ENCODE peak calls at places on chromosomes 7 and 10, in six cellular contexts. One of them, this sample, is unnamed. For H3K9me3, the result is how much of the 10 kb centered on the place peaks cover.

GRCh38 chr10:78860260-78860914 is 208.4 kb upstream of the ZMIZ1 start:
- DNase-seq in stomach: no peak
- DNase-seq in tibial nerve: no peak
- DNase-seq in fibroblast of lung: no peak
- DNase-seq in sigmoid colon: no peak
- DNase-seq in Peyer's patch: no peak
- DNase-seq in this sample: no peak

GRCh38 chr7:50411333-50412028 is 38.7 kb downstream of the FIGNL1 start:
- DNase-seq in tibial nerve: no peak
- DNase-seq in Peyer's patch: no peak
- DNase-seq in stomach: no peak
- DNase-seq in sigmoid colon: no peak
- DNase-seq in fibroblast of lung: no peak
- DNase-seq in this sample: no peak

GRCh38 chr7:140176811-140177702 is at the start of gene KDM7A:
- DNase-seq in tibial nerve: peak
- DNase-seq in fibroblast of lung: peak
- DNase-seq in stomach: peak
- DNase-seq in Peyer's patch: peak
- DNase-seq in sigmoid colon: peak
- DNase-seq in this sample: peak

GRCh38 chr7:94182066-94182465 is 177.9 kb upstream of the BET1 start:
- DNase-seq in sigmoid colon: no peak
- DNase-seq in stomach: no peak
- DNase-seq in tibial nerve: no peak
- DNase-seq in fibroblast of lung: peak
- DNase-seq in Peyer's patch: no peak
- DNase-seq in this sample: no peak

GRCh38 chr7:154472332-154472731 is 420.1 kb downstream of the DPP6 start:
- DNase-seq in stomach: no peak
- DNase-seq in sigmoid colon: no peak
- DNase-seq in tibial nerve: no peak
- DNase-seq in fibroblast of lung: no peak
- DNase-seq in Peyer's patch: no peak
- DNase-seq in this sample: no peak

GRCh38 chr7:95527776-95528250 is 42.1 kb downstream of the ASB4 start:
- DNase-seq in fibroblast of lung: no peak
- DNase-seq in stomach: no peak
- DNase-seq in sigmoid colon: peak
- DNase-seq in Peyer's patch: no peak
- DNase-seq in tibial nerve: no peak
- DNase-seq in this sample: no peak

GRCh38 chr10:60043561-60043960 is 137.2 kb upstream of the CCDC6 start:
- DNase-seq in tibial nerve: no peak
- DNase-seq in Peyer's patch: no peak
- DNase-seq in sigmoid colon: no peak
- DNase-seq in stomach: no peak
- DNase-seq in fibroblast of lung: no peak
- DNase-seq in this sample: no peak

GRCh38 chr10:114526112-114526496 is 121.8 kb upstream of the AFAP1L2 start:
- DNase-seq in fibroblast of lung: peak
- DNase-seq in stomach: no peak
- DNase-seq in tibial nerve: no peak
- DNase-seq in sigmoid colon: no peak
- DNase-seq in Peyer's patch: no peak
- DNase-seq in this sample: peak

GRCh38 chr7:102122026-102122425 is 164.6 kb upstream of the SH2B2 start:
- DNase-seq in fibroblast of lung: peak
- DNase-seq in sigmoid colon: no peak
- DNase-seq in stomach: no peak
- DNase-seq in tibial nerve: no peak
- DNase-seq in Peyer's patch: no peak
- DNase-seq in this sample: peak

GRCh38 chr7:133602291-133602690 is 349.4 kb downstream of the EXOC4 start:
- DNase-seq in tibial nerve: no peak
- DNase-seq in stomach: no peak
- DNase-seq in Peyer's patch: no peak
- DNase-seq in sigmoid colon: no peak
- DNase-seq in fibroblast of lung: peak
- DNase-seq in this sample: no peak

GRCh38 chr7:106062006-106062405 is 50.1 kb downstream of the SYPL1 start:
- DNase-seq in tibial nerve: no peak
- DNase-seq in Peyer's patch: no peak
- DNase-seq in stomach: no peak
- DNase-seq in sigmoid colon: no peak
- DNase-seq in fibroblast of lung: no peak
- DNase-seq in this sample: no peak

GRCh38 chr7:12549106-12549505 is 21.4 kb upstream of the SCIN start:
- DNase-seq in stomach: no peak
- DNase-seq in Peyer's patch: no peak
- DNase-seq in fibroblast of lung: no peak
- DNase-seq in sigmoid colon: no peak
- DNase-seq in tibial nerve: no peak
- DNase-seq in this sample: no peak

GRCh38 chr7:126441745-126442144 is 811.0 kb downstream of the GRM8 start:
- DNase-seq in tibial nerve: no peak
- DNase-seq in sigmoid colon: no peak
- DNase-seq in fibroblast of lung: no peak
- DNase-seq in stomach: no peak
- DNase-seq in Peyer's patch: no peak
- DNase-seq in this sample: no peak

GRCh38 chr10:48608279-48608681 is 3.4 kb upstream of the ARHGAP22 start:
- DNase-seq in tibial nerve: no peak
- DNase-seq in Peyer's patch: peak
- DNase-seq in sigmoid colon: no peak
- DNase-seq in fibroblast of lung: peak
- DNase-seq in stomach: peak
- DNase-seq in this sample: no peak

GRCh38 chr7:46369933-46370654 is 449.0 kb upstream of the IGFBP3 start:
- DNase-seq in fibroblast of lung: peak
- DNase-seq in stomach: no peak
- DNase-seq in sigmoid colon: no peak
- DNase-seq in tibial nerve: no peak
- DNase-seq in Peyer's patch: no peak
- DNase-seq in this sample: no peak

GRCh38 chr7:138752568-138753518 is 45.0 kb upstream of the TMEM213 start:
- DNase-seq in stomach: peak
- DNase-seq in tibial nerve: peak
- DNase-seq in fibroblast of lung: no peak
- DNase-seq in Peyer's patch: peak
- DNase-seq in sigmoid colon: no peak
- DNase-seq in this sample: no peak

GRCh38 chr10:75663947-75664664 is 232.7 kb downstream of the LRMDA start:
- DNase-seq in sigmoid colon: no peak
- DNase-seq in Peyer's patch: no peak
- DNase-seq in stomach: no peak
- DNase-seq in fibroblast of lung: peak
- DNase-seq in tibial nerve: no peak
- DNase-seq in this sample: no peak

GRCh38 chr7:129832282-129832681 is 120.5 kb downstream of the UBE2H start:
- DNase-seq in sigmoid colon: no peak
- DNase-seq in fibroblast of lung: no peak
- DNase-seq in Peyer's patch: no peak
- DNase-seq in tibial nerve: no peak
- DNase-seq in stomach: no peak
- DNase-seq in this sample: no peak

GRCh38 chr7:156460861-156461632 is 179.5 kb upstream of the RNF32 start:
- DNase-seq in fibroblast of lung: no peak
- DNase-seq in tibial nerve: no peak
- DNase-seq in Peyer's patch: no peak
- DNase-seq in stomach: peak
- DNase-seq in sigmoid colon: no peak
- DNase-seq in this sample: no peak

GRCh38 chr10:69742928-69743602 is 58.6 kb upstream of the COL13A1 start:
- DNase-seq in Peyer's patch: no peak
- DNase-seq in fibroblast of lung: peak
- DNase-seq in sigmoid colon: no peak
- DNase-seq in stomach: no peak
- DNase-seq in tibial nerve: no peak
- DNase-seq in this sample: peak

GRCh38 chr7:159017741-159018140 is 126.9 kb downstream of the VIPR2 start:
- DNase-seq in sigmoid colon: no peak
- DNase-seq in Peyer's patch: no peak
- DNase-seq in stomach: no peak
- DNase-seq in fibroblast of lung: no peak
- DNase-seq in tibial nerve: no peak
- DNase-seq in this sample: no peak

GRCh38 chr7:33873981-33874750 is 31.2 kb upstream of the BMPER start:
- DNase-seq in fibroblast of lung: peak
- DNase-seq in stomach: no peak
- DNase-seq in Peyer's patch: no peak
- DNase-seq in tibial nerve: no peak
- DNase-seq in sigmoid colon: no peak
- DNase-seq in this sample: peak

GRCh38 chr10:11825796-11826414 is 2.7 kb downstream of the PROSER2 start:
- DNase-seq in stomach: no peak
- DNase-seq in Peyer's patch: no peak
- DNase-seq in sigmoid colon: no peak
- DNase-seq in tibial nerve: peak
- DNase-seq in fibroblast of lung: no peak
- DNase-seq in this sample: no peak

GRCh38 chr7:96723622-96724021 is 14.0 kb upstream of the SEM1 start:
- DNase-seq in sigmoid colon: no peak
- DNase-seq in Peyer's patch: no peak
- DNase-seq in tibial nerve: no peak
- DNase-seq in fibroblast of lung: no peak
- DNase-seq in stomach: no peak
- DNase-seq in this sample: no peak

GRCh38 chr7:55308186-55308929 is 56.8 kb upstream of the LANCL2 start:
- DNase-seq in Peyer's patch: no peak
- DNase-seq in tibial nerve: no peak
- DNase-seq in stomach: no peak
- DNase-seq in fibroblast of lung: peak
- DNase-seq in sigmoid colon: no peak
- DNase-seq in this sample: no peak

GRCh38 chr7:45255187-45255586 is 97.6 kb downstream of the RAMP3 start:
- DNase-seq in tibial nerve: no peak
- DNase-seq in sigmoid colon: no peak
- DNase-seq in Peyer's patch: no peak
- DNase-seq in stomach: no peak
- DNase-seq in fibroblast of lung: no peak
- DNase-seq in this sample: no peak

GRCh38 chr7:70582921-70583895 is 548.7 kb upstream of the GALNT17 start:
- DNase-seq in Peyer's patch: no peak
- DNase-seq in tibial nerve: no peak
- DNase-seq in sigmoid colon: no peak
- DNase-seq in stomach: no peak
- DNase-seq in fibroblast of lung: no peak
- DNase-seq in this sample: no peak

GRCh38 chr10:45456822-45457221 is 82.8 kb downstream of the ALOX5 start:
- DNase-seq in fibroblast of lung: no peak
- DNase-seq in tibial nerve: no peak
- DNase-seq in sigmoid colon: no peak
- DNase-seq in stomach: no peak
- DNase-seq in Peyer's patch: no peak
- DNase-seq in this sample: no peak

GRCh38 chr10:123685260-123685659 is 19.1 kb downstream of the GPR26 start:
- DNase-seq in Peyer's patch: no peak
- DNase-seq in fibroblast of lung: no peak
- DNase-seq in tibial nerve: no peak
- DNase-seq in sigmoid colon: no peak
- DNase-seq in stomach: no peak
- DNase-seq in this sample: no peak
- H3K9me3 ChIP-seq in Peyer's patch: under half
- H3K9me3 ChIP-seq in fibroblast of lung: under half
- H3K9me3 ChIP-seq in tibial nerve: under half
- H3K9me3 ChIP-seq in sigmoid colon: under half
- H3K9me3 ChIP-seq in stomach: under half
- H3K9me3 ChIP-seq in this sample: under half

GRCh38 chr7:1055084-1055450 is 10.7 kb downstream of the GPR146 start:
- DNase-seq in sigmoid colon: peak
- DNase-seq in tibial nerve: no peak
- DNase-seq in stomach: peak
- DNase-seq in fibroblast of lung: peak
- DNase-seq in Peyer's patch: peak
- DNase-seq in this sample: no peak

GRCh38 chr7:1054438-1055083 is 10.2 kb downstream of the GPR146 start:
- DNase-seq in tibial nerve: no peak
- DNase-seq in Peyer's patch: no peak
- DNase-seq in stomach: no peak
- DNase-seq in sigmoid colon: peak
- DNase-seq in fibroblast of lung: no peak
- DNase-seq in this sample: no peak

GRCh38 chr7:1056006-1056784 is 11.8 kb downstream of the GPR146 start:
- DNase-seq in stomach: no peak
- DNase-seq in tibial nerve: no peak
- DNase-seq in sigmoid colon: no peak
- DNase-seq in Peyer's patch: no peak
- DNase-seq in fibroblast of lung: no peak
- DNase-seq in this sample: no peak

GRCh38 chr7:1056785-1057410 is 12.6 kb downstream of the GPR146 start:
- DNase-seq in tibial nerve: no peak
- DNase-seq in sigmoid colon: no peak
- DNase-seq in stomach: no peak
- DNase-seq in Peyer's patch: no peak
- DNase-seq in fibroblast of lung: no peak
- DNase-seq in this sample: no peak

DNA sequence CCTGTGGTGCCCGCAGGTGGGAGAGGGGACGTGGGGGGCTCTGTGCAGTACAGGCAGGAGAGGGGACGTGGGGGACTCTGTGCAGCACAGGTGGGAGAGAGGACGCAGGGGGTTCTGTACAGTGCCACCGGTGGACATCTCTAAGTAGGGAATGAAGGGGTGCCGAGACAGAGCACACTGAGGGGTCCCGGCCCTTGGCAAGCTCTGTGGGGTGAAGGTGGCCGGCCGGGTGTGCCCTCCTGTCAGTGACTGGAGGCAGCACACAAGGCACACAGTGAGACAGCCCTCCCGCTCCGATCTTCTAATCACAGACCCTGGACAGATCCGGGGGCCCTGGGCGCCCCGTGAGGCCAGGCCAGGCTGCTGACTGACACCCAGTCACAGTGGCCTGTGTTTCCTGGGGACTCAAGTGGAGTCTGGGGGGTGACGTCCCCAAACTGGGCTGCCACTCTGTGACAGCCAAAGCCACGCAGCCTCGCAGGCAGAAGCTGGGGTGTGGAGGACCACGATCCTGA is 11.2 kb downstream of the GPR146 start:
- DNase-seq in stomach: no peak
- DNase-seq in tibial nerve: no peak
- DNase-seq in sigmoid colon: no peak
- DNase-seq in Peyer's patch: no peak
- DNase-seq in fibroblast of lung: no peak
- DNase-seq in this sample: no peak
- H3K4me3 ChIP-seq in stomach: peak
- H3K4me3 ChIP-seq in tibial nerve: peak
- H3K4me3 ChIP-seq in sigmoid colon: peak
- H3K4me3 ChIP-seq in Peyer's patch: no peak
- H3K4me3 ChIP-seq in fibroblast of lung: no peak
- H3K4me3 ChIP-seq in this sample: no peak

GRCh38 chr10:52491246-52492000 is 177.3 kb downstream of the DKK1 start:
- DNase-seq in tibial nerve: no peak
- DNase-seq in Peyer's patch: no peak
- DNase-seq in sigmoid colon: no peak
- DNase-seq in fibroblast of lung: peak
- DNase-seq in stomach: no peak
- DNase-seq in this sample: peak
- H3K9me3 ChIP-seq in tibial nerve: under half
- H3K9me3 ChIP-seq in Peyer's patch: under half
- H3K9me3 ChIP-seq in sigmoid colon: under half
- H3K9me3 ChIP-seq in fibroblast of lung: under half
- H3K9me3 ChIP-seq in stomach: under half
- H3K9me3 ChIP-seq in this sample: under half

GRCh38 chr7:124799448-124799847 is 33.9 kb upstream of the GPR37 start:
- DNase-seq in stomach: no peak
- DNase-seq in sigmoid colon: no peak
- DNase-seq in fibroblast of lung: no peak
- DNase-seq in Peyer's patch: no peak
- DNase-seq in tibial nerve: no peak
- DNase-seq in this sample: no peak
- H3K4me3 ChIP-seq in stomach: no peak
- H3K4me3 ChIP-seq in sigmoid colon: no peak
- H3K4me3 ChIP-seq in fibroblast of lung: no peak
- H3K4me3 ChIP-seq in Peyer's patch: no peak
- H3K4me3 ChIP-seq in tibial nerve: no peak
- H3K4me3 ChIP-seq in this sample: no peak